ENCODE peak calls at places on chromosomes 7 and 10, in nine cellular contexts. C is kidney; G is AG09319; H is thoracic aorta; T is SK-N-SH; R is osteoblast; S is GM20000; W is activated CD8-positive, alpha-beta T cell treated with anti-CD3 and anti-CD28 coated beads for 36 hours; Z is breast epithelium. Y is an unnamed sample.

GRCh38 chr10:17607603-17608332 is 9.4 kb downstream of the HACD1 start:
- DNase-seq in H (no peak), W (no peak), G (no peak), T (peak), S (peak), C (no peak), R (peak), Z (no peak), Y (peak)

GRCh38 chr7:154578351-154578750 is 424.6 kb downstream of the PAXIP1 start:
- DNase-seq in S (no peak), R (no peak), G (no peak), C (no peak), W (no peak), Z (no peak), T (no peak), H (no peak), Y (no peak)

GRCh38 chr10:7915923-7916322 is 97.6 kb downstream of the TAF3 start:
- DNase-seq in R (peak), T (no peak), Z (no peak), H (no peak), C (no peak), W (no peak), G (no peak), S (no peak), Y (no peak)

GRCh38 chr10:78301891-78302738 is 268.5 kb downstream of the RPS24 start:
- DNase-seq in S (peak), C (no peak), T (no peak), G (no peak), W (no peak), H (no peak), Z (no peak), R (peak), Y (no peak)

GRCh38 chr10:132547421-132547861 is 9.9 kb downstream of the INPP5A start:
- DNase-seq in S (peak), R (no peak), W (peak), T (no peak), Z (no peak), G (no peak), C (peak), H (no peak), Y (no peak)

GRCh38 chr7:80876894-80877414 is 41.9 kb downstream of the SEMA3C start:
- DNase-seq in S (no peak), G (no peak), R (no peak), T (peak), C (no peak), W (no peak), H (no peak), Z (no peak), Y (no peak)

GRCh38 chr7:30865077-30865476 is 46.6 kb upstream of the AQP1 start:
- DNase-seq in R (no peak), G (no peak), Z (no peak), T (no peak), W (no peak), C (no peak), S (no peak), H (no peak), Y (no peak)

GRCh38 chr7:41107938-41108448 is 594.9 kb downstream of the INHBA start:
- DNase-seq in R (no peak), H (no peak), T (no peak), S (no peak), W (no peak), Z (no peak), G (no peak), C (no peak), Y (no peak)

GRCh38 chr7:116364469-116364868 is 135.1 kb upstream of the CAV2 start:
- DNase-seq in G (no peak), W (no peak), C (no peak), H (no peak), T (no peak), S (no peak), Z (no peak), R (no peak), Y (no peak)

GRCh38 chr10:90587081-90587491 is 270.8 kb downstream of the HTR7 start:
- DNase-seq in R (peak), C (no peak), Z (no peak), H (no peak), T (no peak), G (no peak), S (no peak), W (no peak), Y (no peak)

DNA sequence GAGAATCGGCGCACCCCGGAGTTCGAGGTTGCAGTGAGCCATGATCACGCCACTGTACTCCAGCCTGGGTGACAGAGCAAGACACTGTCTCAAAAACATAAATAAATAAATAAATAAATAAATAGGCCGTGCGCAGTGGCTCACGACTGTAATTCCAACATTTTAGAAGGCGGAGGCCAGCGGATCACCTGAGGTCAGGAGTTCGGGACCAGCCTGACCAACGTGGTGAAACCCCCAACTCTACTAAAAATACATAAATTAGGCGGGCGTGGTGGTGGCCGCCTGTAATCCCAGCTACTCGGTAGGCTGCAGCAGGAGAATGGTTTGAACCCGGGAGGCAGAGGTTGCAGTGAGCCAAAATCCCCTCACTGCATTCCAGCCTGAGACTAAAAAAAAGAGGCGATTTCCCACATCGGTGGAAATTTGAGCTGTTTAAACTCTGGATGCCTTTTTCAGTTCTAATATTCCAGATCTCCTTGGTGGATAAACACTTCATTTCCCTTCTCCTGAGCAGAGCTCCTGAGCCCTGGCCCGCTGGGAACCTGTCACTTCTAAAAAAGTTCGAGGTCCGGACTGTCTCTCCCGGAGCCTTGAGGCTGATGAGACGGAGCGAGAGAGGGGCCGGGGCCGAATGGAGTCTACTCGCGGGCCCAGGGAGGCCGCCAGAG is 2.0 kb upstream of the NFKB2 start:
- DNase-seq in C (no peak), Z (peak), S (no peak), T (peak), W (peak), R (no peak), G (no peak), H (peak), Y (no peak)
- TF ChIP-seq CTCF in C (peak), Z (no peak), S (peak), T (peak), W (peak), R (peak), G (peak), H (no peak), Y (peak)

DNA sequence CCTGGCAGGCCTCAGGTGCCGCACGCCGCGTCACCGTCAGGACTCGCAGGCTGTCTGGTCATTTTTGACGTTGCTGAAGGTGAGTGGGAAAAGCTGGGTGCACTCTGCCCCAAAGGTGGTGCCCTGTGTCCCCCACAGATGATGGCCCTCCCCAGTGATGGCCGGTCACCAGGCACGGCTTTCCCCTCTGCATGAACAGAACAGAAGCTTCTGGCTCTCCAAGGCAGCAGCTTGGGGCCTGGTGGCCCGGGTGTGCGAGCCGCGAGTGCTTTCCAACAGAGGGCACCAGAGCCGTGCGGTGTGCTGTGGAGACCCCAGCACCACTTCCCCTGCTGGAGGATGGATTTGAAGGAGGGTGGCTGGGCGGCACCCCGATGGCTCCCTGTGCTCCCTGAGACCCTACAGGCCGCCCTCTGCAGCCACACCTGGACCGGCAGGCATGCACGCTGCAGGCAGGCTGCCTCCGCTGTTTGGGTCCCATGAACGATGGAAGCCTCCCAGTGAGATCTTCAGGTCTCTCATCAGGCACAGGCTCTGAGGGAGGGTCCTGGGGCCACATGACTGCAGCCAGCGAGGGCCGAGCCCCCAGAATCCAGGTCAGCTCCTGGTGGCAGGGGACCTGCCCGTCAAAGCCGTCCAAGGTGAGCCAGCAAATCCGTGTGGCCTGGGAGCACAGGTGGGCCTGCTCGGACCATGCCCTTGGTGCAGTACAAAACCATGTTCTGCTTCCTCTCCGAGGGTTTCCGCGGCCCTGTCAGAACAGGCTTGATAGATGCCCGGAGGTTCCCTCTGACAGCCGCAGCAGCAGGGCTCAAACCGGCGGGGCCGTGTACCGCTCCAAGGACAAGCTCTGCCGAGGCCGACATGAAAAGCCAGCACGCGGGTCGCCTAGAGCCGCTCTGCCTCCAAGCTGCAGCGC is 195.4 kb downstream of the EBF3 start:
- DNase-seq in G (no peak), Z (peak), C (peak), H (no peak), R (peak), S (no peak), T (no peak), W (no peak), Y (no peak)
- TF ChIP-seq CTCF in G (no peak), Z (no peak), C (no peak), H (no peak), R (no peak), S (no peak), T (no peak), W (no peak), Y (no peak)

GRCh38 chr10:127492607-127493250 is 56.4 kb upstream of the NPS start:
- DNase-seq in Z (no peak), S (no peak), C (no peak), R (no peak), W (no peak), H (no peak), G (no peak), T (no peak), Y (no peak)
- TF ChIP-seq CTCF in Z (no peak), S (no peak), C (no peak), R (peak), W (no peak), H (no peak), G (no peak), T (peak), Y (no peak)

GRCh38 chr7:140673770-140674155 is 1.0 kb downstream of the ADCK2 start:
- DNase-seq in Z (no peak), T (no peak), C (no peak), S (no peak), G (no peak), W (no peak), H (no peak), R (peak), Y (no peak)

GRCh38 chr7:140676303-140676702 is 3.6 kb downstream of the ADCK2 start:
- DNase-seq in S (peak), C (no peak), T (no peak), W (no peak), Z (no peak), H (no peak), G (no peak), R (no peak), Y (peak)

GRCh38 chr7:140674356-140674800 is 1.6 kb downstream of the ADCK2 start:
- DNase-seq in Z (no peak), R (no peak), W (no peak), C (no peak), H (no peak), S (peak), G (no peak), T (no peak), Y (peak)

GRCh38 chr7:140675726-140676125 is 3.0 kb downstream of the ADCK2 start:
- DNase-seq in Z (no peak), W (no peak), R (no peak), T (no peak), S (no peak), H (no peak), C (no peak), G (no peak), Y (no peak)

GRCh38 chr7:140674899-140675701 is 2.4 kb downstream of the ADCK2 start:
- DNase-seq in G (peak), H (no peak), T (peak), W (no peak), S (peak), Z (no peak), C (no peak), R (peak), Y (no peak)
- TF ChIP-seq CTCF in G (peak), H (no peak), T (peak), W (no peak), S (peak), Z (no peak), C (peak), R (peak), Y (peak)

GRCh38 chr7:82172017-82172416 is 271.6 kb downstream of the CACNA2D1 start:
- DNase-seq in T (no peak), R (no peak), G (no peak), C (no peak), Z (no peak), W (no peak), H (no peak), S (no peak), Y (no peak)
- TF ChIP-seq CTCF in T (peak), R (peak), G (no peak), C (no peak), Z (no peak), W (no peak), H (no peak), S (no peak), Y (no peak)